ENCODE peak calls at places on chromosomes 2 and 18, in six cellular contexts. O is cardiac fibroblast, Q is anterior cingulate cortex, M is epithelial cell of esophagus, P is NCI-H460, K is kidney glomerular epithelial cell. U is an unnamed sample.
A peak's percentile ranks its signal among the peaks of the same experiment; 100 is the strongest.

GRCh38 chr2:216006164-216006663 is 7.1 kb downstream of the MREG start:
- DNase-seq in O (peak; percentile 48), K (peak; percentile 22), Q (no peak), P (no peak), M (peak; percentile 95), U (peak; percentile 81)

GRCh38 chr2:229176136-229176535 is 95.0 kb downstream of the PID1 start:
- DNase-seq in P (no peak), Q (no peak), K (no peak), O (no peak), M (no peak), U (no peak)

GRCh38 chr2:66494708-66495107 is 59.8 kb downstream of the MEIS1 start:
- DNase-seq in P (no peak), O (peak; percentile 92), M (peak; percentile 82), Q (no peak), K (no peak), U (no peak)

GRCh38 chr2:192783643-192784042 is 588.9 kb upstream of the TMEFF2 start:
- DNase-seq in Q (no peak), P (no peak), O (no peak), M (no peak), K (peak; percentile 8), U (no peak)

GRCh38 chr2:205721057-205721767 is 38.9 kb downstream of the NRP2 start:
- DNase-seq in P (no peak), K (no peak), Q (no peak), M (peak; percentile 48), O (no peak), U (no peak)

GRCh38 chr2:56295666-56296065 is 111.9 kb downstream of the CCDC85A start:
- DNase-seq in K (no peak), P (no peak), Q (no peak), M (no peak), O (no peak), U (no peak)

GRCh38 chr2:61090386-61090921 is 24.8 kb downstream of the SANBR start:
- DNase-seq in Q (no peak), M (peak; percentile 1), P (no peak), K (no peak), O (peak; percentile 28), U (no peak)

GRCh38 chr2:75199428-75200011 is at the start of gene TACR1:
- DNase-seq in Q (peak; percentile 59), O (peak; percentile 78), P (peak; percentile 69), K (peak; percentile 30), M (peak; percentile 73), U (peak; percentile 90)

GRCh38 chr18:59268722-59269562 is 4.3 kb downstream of the RAX start:
- DNase-seq in P (peak; percentile 43), K (no peak), O (no peak), Q (no peak), M (peak; percentile 48), U (peak; percentile 80)

GRCh38 chr18:74513149-74513882 is 17.2 kb downstream of the CNDP2 start:
- DNase-seq in P (no peak), Q (no peak), O (no peak), K (no peak), M (no peak), U (no peak)

U was measured in posterior vena cava.